ENCODE peak calls at places on chromosomes 16 and 17, in five cellular contexts. M is A549, A is stomach, H is suprapubic skin, R is H1. J is an unnamed sample.

GRCh38 chr17:79988163-79988971 is 47.3 kb downstream of the TBC1D16 start:
- DNase-seq in M (peak), A (peak), H (no peak), R (no peak), J (peak)

GRCh38 chr16:56450275-56450889 is 750 bp downstream of the NUDT21 start:
- DNase-seq in M (peak), A (no peak), H (no peak), R (no peak), J (no peak)

GRCh38 chr17:35094902-35095301 is 24.8 kb downstream of the RAD51D start:
- DNase-seq in M (peak), A (no peak), H (no peak), R (no peak), J (no peak)

GRCh38 chr16:71514476-71514875 is 11.8 kb upstream of the CHST4 start:
- DNase-seq in M (no peak), A (no peak), H (no peak), R (no peak), J (no peak)

GRCh38 chr16:17416461-17417221 is 54.1 kb downstream of the XYLT1 start:
- DNase-seq in M (no peak), A (no peak), H (no peak), R (no peak), J (no peak)

GRCh38 chr17:81593105-81593871 is 41.1 kb upstream of the FAAP100 start:
- DNase-seq in M (no peak), A (no peak), H (no peak), R (no peak), J (no peak)

GRCh38 chr17:27895110-27895895 is 2.1 kb upstream of the LYRM9 start:
- DNase-seq in M (no peak), A (no peak), H (no peak), R (no peak), J (no peak)

GRCh38 chr17:34713687-34714086 is 134.3 kb downstream of the TMEM132E start:
- DNase-seq in M (no peak), A (no peak), H (no peak), R (no peak), J (no peak)

GRCh38 chr17:17385502-17385901 is 82.3 kb downstream of the NT5M start:
- DNase-seq in M (no peak), A (no peak), H (no peak), R (no peak), J (no peak)

GRCh38 chr16:27313422-27314160 is at the start of gene IL4R:
- DNase-seq in M (peak), A (peak), H (peak), R (no peak), J (peak)

GRCh38 chr17:21061971-21062526 is 19.2 kb upstream of the USP22 start:
- DNase-seq in M (no peak), A (no peak), H (no peak), R (no peak), J (no peak)

GRCh38 chr16:12225816-12226480 is 249.4 kb downstream of the SNX29 start:
- DNase-seq in M (no peak), A (no peak), H (no peak), R (no peak), J (no peak)

GRCh38 chr16:85350973-85351372 is 238.7 kb upstream of the CIBAR2 start:
- DNase-seq in M (peak), A (peak), H (peak), R (no peak), J (peak)

GRCh38 chr17:9343513-9343912 is 232.1 kb downstream of the STX8 start:
- DNase-seq in M (no peak), A (no peak), H (no peak), R (no peak), J (no peak)

GRCh38 chr17:35898283-35899070 is 18.3 kb upstream of the CCL5 start:
- DNase-seq in M (peak), A (peak), H (no peak), R (no peak), J (no peak)

GRCh38 chr16:87829123-87829980 is 40.0 kb downstream of the SLC7A5 start:
- DNase-seq in M (peak), A (no peak), H (no peak), R (no peak), J (no peak)

GRCh38 chr17:34672176-34672785 is 92.9 kb downstream of the TMEM132E start:
- DNase-seq in M (no peak), A (no peak), H (no peak), R (no peak), J (no peak)

GRCh38 chr17:69447726-69448125 is 33.2 kb downstream of the MAP2K6 start:
- DNase-seq in M (no peak), A (no peak), H (no peak), R (no peak), J (peak)

GRCh38 chr17:59372138-59372751 is 40.8 kb downstream of the YPEL2 start:
- DNase-seq in M (no peak), A (peak), H (peak), R (no peak), J (no peak)
- TF ChIP-seq POLR2A in M (no peak), A (no peak), H (no peak), R (no peak), J (no peak)

DNA sequence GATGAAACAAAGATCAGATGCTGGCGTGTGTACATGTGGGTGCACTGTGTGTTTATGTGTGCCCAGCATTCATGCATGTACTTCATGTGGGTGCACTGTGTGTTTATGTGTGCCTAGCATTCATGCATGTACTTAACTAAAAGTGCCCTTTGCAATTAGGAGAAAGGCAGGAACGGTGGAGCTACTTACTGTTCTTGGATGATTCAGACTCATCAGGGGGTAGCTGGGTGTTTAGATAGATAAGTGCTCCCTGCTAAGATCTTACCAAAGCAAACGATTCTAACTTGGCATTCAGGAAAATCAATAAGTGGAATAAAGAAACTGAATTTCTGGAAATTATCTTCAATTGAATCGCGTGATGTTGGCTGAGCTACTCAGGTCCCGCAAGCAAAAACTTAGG is 8.6 kb upstream of the MYH2 start:
- DNase-seq in M (no peak), A (no peak), H (no peak), R (no peak), J (no peak)
- TF ChIP-seq EP300 in M (no peak), A (no peak), H (no peak), R (no peak), J (no peak)

DNA sequence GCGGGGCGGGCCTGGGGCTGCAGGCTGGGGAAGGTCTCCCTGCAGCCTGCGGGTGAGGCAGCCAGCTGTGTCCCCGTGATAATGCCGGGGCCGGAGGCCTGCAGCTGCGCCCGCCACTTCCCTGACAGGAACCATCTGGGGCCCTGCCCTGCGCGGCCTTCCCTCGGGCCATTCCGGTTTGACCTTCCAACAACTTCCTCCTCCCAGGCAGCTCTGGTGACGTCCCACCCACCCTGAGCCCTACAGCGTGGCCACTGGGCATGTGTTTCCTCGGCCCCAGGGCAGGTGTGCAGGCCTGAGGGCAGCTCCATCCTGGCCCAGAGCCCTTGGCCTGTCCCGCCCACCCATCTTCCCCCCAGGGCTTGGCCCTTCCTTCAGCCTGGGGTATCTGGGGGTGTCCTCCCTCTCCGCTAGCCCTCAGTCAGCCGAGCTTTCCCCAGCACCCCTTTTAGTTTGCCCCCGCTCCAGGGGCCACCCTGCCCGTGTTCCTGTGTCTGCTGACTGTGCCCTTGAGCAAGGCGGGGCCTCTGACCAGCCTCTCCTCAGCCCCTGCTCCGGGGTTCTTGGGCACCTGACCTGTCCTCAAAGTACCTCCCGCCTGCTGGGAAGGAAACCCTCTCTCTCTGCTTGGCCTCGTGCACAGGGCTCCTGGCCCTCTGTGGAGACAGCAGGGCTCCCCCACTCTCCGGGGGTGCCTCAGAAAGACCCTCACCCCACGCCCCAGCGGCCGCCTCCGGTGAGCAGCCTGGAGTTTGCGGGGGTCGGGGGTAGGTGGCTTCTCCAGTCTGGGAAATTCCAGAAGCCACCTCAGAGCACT is at the start of gene CBFA2T3:
- DNase-seq in M (no peak), A (peak), H (peak), R (no peak), J (peak)
- TF ChIP-seq POLR2A in M (no peak), A (no peak), H (no peak), R (no peak), J (no peak)

DNA sequence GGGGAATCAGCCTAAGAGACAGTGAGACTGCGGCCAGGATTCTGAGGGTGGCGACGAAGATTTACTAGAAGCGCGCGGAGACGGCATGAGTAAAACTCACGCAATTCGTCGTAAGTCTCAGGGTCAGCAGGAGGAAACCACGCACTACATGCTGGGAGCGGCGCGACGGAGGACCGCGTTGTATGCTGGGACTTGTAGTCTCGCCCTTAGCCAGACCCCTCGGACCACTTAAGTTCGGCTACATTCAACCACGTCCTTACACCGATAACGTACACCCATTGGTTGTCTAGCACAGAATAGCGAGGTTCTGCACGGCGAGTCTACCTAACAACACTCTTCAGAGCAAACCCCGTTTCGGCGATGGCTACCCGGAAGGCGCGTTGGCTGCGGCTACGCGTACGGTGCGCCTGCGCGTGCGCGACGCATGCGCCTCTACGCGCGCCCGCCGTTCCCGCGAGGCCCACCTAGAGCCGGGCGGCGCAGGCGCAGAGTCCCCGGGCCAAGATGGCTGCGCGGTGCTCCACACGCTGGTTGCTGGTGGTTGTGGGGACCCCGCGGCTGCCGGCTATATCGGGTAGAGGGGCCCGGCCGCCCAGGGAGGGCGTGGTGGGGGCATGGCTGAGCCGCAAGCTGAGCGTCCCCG is at the start of gene DNAJA3:
- DNase-seq in M (peak), A (peak), H (peak), R (peak), J (peak)
- TF ChIP-seq EP300 in M (no peak), A (no peak), H (no peak), R (no peak), J (no peak)

GRCh38 chr16:29811170-29811895 is 660 bp upstream of the PRRT2 start:
- DNase-seq in M (peak), A (peak), H (peak), R (peak), J (peak)
- TF ChIP-seq POLR2A in M (peak), A (no peak), H (no peak), R (peak), J (no peak)

GRCh38 chr17:44202756-44203155 is 3.1 kb upstream of the ATXN7L3 start:
- DNase-seq in M (no peak), A (no peak), H (no peak), R (no peak), J (no peak)
- TF ChIP-seq EP300 in M (no peak), A (no peak), H (no peak), R (no peak), J (no peak)

DNA sequence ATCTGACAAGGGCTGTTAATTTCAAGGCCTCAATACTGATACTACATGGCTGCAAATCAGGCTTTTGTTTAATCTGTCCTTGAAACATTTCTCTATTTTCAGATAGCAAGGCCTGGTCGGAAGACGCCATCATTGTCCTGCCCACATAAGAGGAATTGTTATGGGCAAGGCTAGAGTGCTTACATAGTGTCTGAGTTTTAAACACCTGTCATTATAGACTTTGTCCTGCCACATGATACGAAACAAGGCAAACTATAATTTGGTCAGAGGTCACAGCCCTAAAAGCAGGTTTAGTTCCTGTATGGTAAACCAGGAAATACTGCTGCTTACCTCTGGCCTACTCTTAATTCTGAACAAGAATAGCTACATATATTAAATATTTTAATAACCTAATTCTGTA is 104.4 kb downstream of the SSH2 start:
- DNase-seq in M (no peak), A (no peak), H (no peak), R (no peak), J (no peak)
- TF ChIP-seq POLR2A in M (no peak), A (no peak), H (no peak), R (no peak), J (no peak)

GRCh38 chr17:4233668-4234258 is 30.0 kb downstream of the ANKFY1 start:
- DNase-seq in M (no peak), A (no peak), H (no peak), R (no peak), J (no peak)

GRCh38 chr17:4232168-4232813 is 31.5 kb downstream of the ANKFY1 start:
- DNase-seq in M (no peak), A (no peak), H (no peak), R (no peak), J (no peak)

GRCh38 chr17:4229627-4230026 is 34.2 kb downstream of the ANKFY1 start:
- DNase-seq in M (no peak), A (no peak), H (peak), R (no peak), J (peak)

GRCh38 chr17:4234406-4234805 is 29.4 kb downstream of the ANKFY1 start:
- DNase-seq in M (no peak), A (no peak), H (no peak), R (no peak), J (no peak)

GRCh38 chr17:4230142-4230541 is 33.6 kb downstream of the ANKFY1 start:
- DNase-seq in M (peak), A (no peak), H (no peak), R (no peak), J (peak)
- TF ChIP-seq EP300 in M (no peak), A (no peak), H (peak), R (no peak), J (no peak)

GRCh38 chr17:77451271-77451893 is 310.6 kb downstream of the SEC14L1 start:
- DNase-seq in M (no peak), A (peak), H (no peak), R (peak), J (peak)

GRCh38 chr17:77453613-77454559 is 313.1 kb downstream of the SEC14L1 start:
- DNase-seq in M (no peak), A (peak), H (no peak), R (no peak), J (no peak)

GRCh38 chr17:77449908-77450741 is 309.4 kb downstream of the SEC14L1 start:
- DNase-seq in M (no peak), A (peak), H (peak), R (no peak), J (peak)

GRCh38 chr17:77450742-77451270 is 310.0 kb downstream of the SEC14L1 start:
- DNase-seq in M (no peak), A (no peak), H (no peak), R (no peak), J (no peak)

GRCh38 chr17:77451894-77452852 is 311.4 kb downstream of the SEC14L1 start:
- DNase-seq in M (no peak), A (peak), H (no peak), R (no peak), J (peak)
- TF ChIP-seq POLR2A in M (no peak), A (no peak), H (no peak), R (no peak), J (peak)

J was measured in ovary.